ENCODE peak calls at places on chromosomes 6 and 20, in four cellular contexts. One of them, this sample, is unnamed.

GRCh38 chr20:62303327-62304226 is 780 bp downstream of the ADRM1 start:
- DNase-seq in SHP77: no peak
- DNase-seq in ascending aorta: no peak
- DNase-seq in GM23248: peak
- DNase-seq in this sample: peak

GRCh38 chr6:51553246-51554015 is 534.0 kb downstream of the PKHD1 start:
- DNase-seq in GM23248: no peak
- DNase-seq in SHP77: no peak
- DNase-seq in ascending aorta: no peak
- DNase-seq in this sample: no peak

GRCh38 chr6:33914519-33915120 is 110.8 kb upstream of the MLN start:
- DNase-seq in GM23248: no peak
- DNase-seq in SHP77: no peak
- DNase-seq in ascending aorta: no peak
- DNase-seq in this sample: no peak

GRCh38 chr6:108742041-108742440 is 106.2 kb upstream of the ARMC2 start:
- DNase-seq in GM23248: no peak
- DNase-seq in SHP77: no peak
- DNase-seq in ascending aorta: no peak
- DNase-seq in this sample: no peak

GRCh38 chr6:28643017-28643740 is 117.5 kb downstream of the GPX5 start:
- DNase-seq in ascending aorta: no peak
- DNase-seq in SHP77: peak
- DNase-seq in GM23248: peak
- DNase-seq in this sample: peak

GRCh38 chr6:136108591-136108990 is 141.5 kb downstream of the MTFR2 start:
- DNase-seq in SHP77: no peak
- DNase-seq in ascending aorta: no peak
- DNase-seq in GM23248: no peak
- DNase-seq in this sample: no peak

GRCh38 chr20:23396961-23397620 is 24.2 kb downstream of the NAPB start:
- DNase-seq in ascending aorta: no peak
- DNase-seq in SHP77: no peak
- DNase-seq in GM23248: peak
- DNase-seq in this sample: no peak

GRCh38 chr20:59645761-59646171 is 41.4 kb downstream of the PHACTR3 start:
- DNase-seq in ascending aorta: no peak
- DNase-seq in GM23248: peak
- DNase-seq in SHP77: peak
- DNase-seq in this sample: no peak

GRCh38 chr6:148999921-149000589 is 253.2 kb downstream of the UST start:
- DNase-seq in GM23248: peak
- DNase-seq in SHP77: no peak
- DNase-seq in ascending aorta: no peak
- DNase-seq in this sample: no peak

GRCh38 chr6:28658475-28659249 is 133.0 kb downstream of the GPX5 start:
- DNase-seq in ascending aorta: no peak
- DNase-seq in SHP77: no peak
- DNase-seq in GM23248: peak
- DNase-seq in this sample: no peak

GRCh38 chr6:169839029-169839481 is 87.6 kb downstream of the ERMARD start:
- DNase-seq in ascending aorta: no peak
- DNase-seq in GM23248: no peak
- DNase-seq in SHP77: no peak
- DNase-seq in this sample: no peak

GRCh38 chr20:61954276-61955021 is 111.2 kb downstream of the TAF4 start:
- DNase-seq in ascending aorta: no peak
- DNase-seq in GM23248: no peak
- DNase-seq in SHP77: peak
- DNase-seq in this sample: no peak

GRCh38 chr6:162068340-162068739 is 659.2 kb downstream of the PRKN start:
- DNase-seq in GM23248: no peak
- DNase-seq in ascending aorta: no peak
- DNase-seq in SHP77: no peak
- DNase-seq in this sample: no peak

GRCh38 chr6:158516098-158516497 is 43.8 kb upstream of the TMEM181 start:
- DNase-seq in GM23248: no peak
- DNase-seq in SHP77: no peak
- DNase-seq in ascending aorta: no peak
- DNase-seq in this sample: no peak

GRCh38 chr6:42960243-42961019 is at the start of gene GNMT:
- DNase-seq in SHP77: peak
- DNase-seq in ascending aorta: no peak
- DNase-seq in GM23248: peak
- DNase-seq in this sample: peak

GRCh38 chr6:1950631-1951030 is 294.8 kb downstream of the GMDS start:
- DNase-seq in SHP77: no peak
- DNase-seq in ascending aorta: no peak
- DNase-seq in GM23248: no peak
- DNase-seq in this sample: no peak

GRCh38 chr6:148407372-148407771 is 64.7 kb downstream of the SASH1 start:
- DNase-seq in SHP77: no peak
- DNase-seq in GM23248: peak
- DNase-seq in ascending aorta: no peak
- DNase-seq in this sample: no peak

GRCh38 chr6:14917101-14917500 is 328.8 kb upstream of the JARID2 start:
- DNase-seq in GM23248: peak
- DNase-seq in SHP77: no peak
- DNase-seq in ascending aorta: no peak
- DNase-seq in this sample: no peak

GRCh38 chr6:55822815-55823214 is 52.6 kb downstream of the BMP5 start:
- DNase-seq in GM23248: peak
- DNase-seq in ascending aorta: no peak
- DNase-seq in SHP77: no peak
- DNase-seq in this sample: no peak

GRCh38 chr20:48150568-48150967 is 365.3 kb upstream of the SULF2 start:
- DNase-seq in ascending aorta: no peak
- DNase-seq in GM23248: no peak
- DNase-seq in SHP77: no peak
- DNase-seq in this sample: no peak

GRCh38 chr6:11429577-11429976 is 108.0 kb upstream of the TMEM170B start:
- DNase-seq in SHP77: no peak
- DNase-seq in GM23248: no peak
- DNase-seq in ascending aorta: no peak
- DNase-seq in this sample: no peak

GRCh38 chr6:69338431-69339162 is 458.2 kb downstream of the LMBRD1 start:
- DNase-seq in ascending aorta: no peak
- DNase-seq in GM23248: no peak
- DNase-seq in SHP77: no peak
- DNase-seq in this sample: no peak

GRCh38 chr6:36920546-36920945 is 34.0 kb upstream of the PI16 start:
- DNase-seq in ascending aorta: no peak
- DNase-seq in GM23248: peak
- DNase-seq in SHP77: no peak
- DNase-seq in this sample: no peak

GRCh38 chr20:45470262-45470931 is 844 bp downstream of the WFDC2 start:
- DNase-seq in GM23248: peak
- DNase-seq in ascending aorta: no peak
- DNase-seq in SHP77: no peak
- DNase-seq in this sample: peak

GRCh38 chr20:50513169-50514034 is 3.2 kb downstream of the PTPN1 start:
- DNase-seq in SHP77: no peak
- DNase-seq in GM23248: peak
- DNase-seq in ascending aorta: no peak
- DNase-seq in this sample: no peak

GRCh38 chr6:167687035-167687720 is 139.5 kb upstream of the AFDN start:
- DNase-seq in SHP77: no peak
- DNase-seq in GM23248: no peak
- DNase-seq in ascending aorta: no peak
- DNase-seq in this sample: no peak

GRCh38 chr6:80214436-80215022 is 108.1 kb downstream of the BCKDHB start:
- DNase-seq in GM23248: peak
- DNase-seq in SHP77: peak
- DNase-seq in ascending aorta: no peak
- DNase-seq in this sample: peak

GRCh38 chr6:148365037-148365436 is 22.4 kb downstream of the SASH1 start:
- DNase-seq in SHP77: no peak
- DNase-seq in GM23248: no peak
- DNase-seq in ascending aorta: no peak
- DNase-seq in this sample: no peak

GRCh38 chr6:906920-907319 is 214.0 kb upstream of the EXOC2 start:
- DNase-seq in ascending aorta: no peak
- DNase-seq in SHP77: no peak
- DNase-seq in GM23248: no peak
- DNase-seq in this sample: no peak

GRCh38 chr20:53077373-53078205 is 105.4 kb downstream of the TSHZ2 start:
- DNase-seq in SHP77: no peak
- DNase-seq in ascending aorta: no peak
- DNase-seq in GM23248: peak
- DNase-seq in this sample: peak

GRCh38 chr20:63064310-63064709 is 57.5 kb upstream of the BHLHE23 start:
- DNase-seq in GM23248: peak
- DNase-seq in ascending aorta: peak
- DNase-seq in SHP77: peak
- DNase-seq in this sample: no peak

GRCh38 chr6:109513571-109514071 is 30.6 kb upstream of the ZBTB24 start:
- DNase-seq in SHP77: no peak
- DNase-seq in ascending aorta: no peak
- DNase-seq in GM23248: peak
- DNase-seq in this sample: no peak

GRCh38 chr6:1536526-1537429 is 72.9 kb upstream of the FOXC1 start:
- DNase-seq in ascending aorta: no peak
- DNase-seq in GM23248: no peak
- DNase-seq in SHP77: no peak
- DNase-seq in this sample: peak

GRCh38 chr6:82086944-82087343 is 160.6 kb downstream of the IBTK start:
- DNase-seq in SHP77: no peak
- DNase-seq in GM23248: no peak
- DNase-seq in ascending aorta: no peak
- DNase-seq in this sample: no peak

GRCh38 chr6:10449751-10450150 is 34.9 kb upstream of the TFAP2A start:
- DNase-seq in GM23248: no peak
- DNase-seq in SHP77: no peak
- DNase-seq in ascending aorta: no peak
- DNase-seq in this sample: no peak

GRCh38 chr6:34947561-34947960 is 58.5 kb downstream of the ANKS1A start:
- DNase-seq in SHP77: no peak
- DNase-seq in ascending aorta: no peak
- DNase-seq in GM23248: no peak
- DNase-seq in this sample: no peak

GRCh38 chr20:40584128-40584819 is 104.8 kb downstream of the MAFB start:
- DNase-seq in ascending aorta: no peak
- DNase-seq in GM23248: no peak
- DNase-seq in SHP77: no peak
- DNase-seq in this sample: no peak

GRCh38 chr6:27592481-27593199 is 119.7 kb upstream of the ZNF184 start:
- DNase-seq in ascending aorta: no peak
- DNase-seq in GM23248: peak
- DNase-seq in SHP77: peak
- DNase-seq in this sample: peak

This sample was measured in hepatocyte.